ENCODE peak calls at places on chromosomes 12 and 14, in six cellular contexts. One of them, this sample, is unnamed.

GRCh38 chr14:99047436-99048110 is 224.4 kb downstream of the BCL11B start:
- DNase-seq in kidney epithelial cell: no peak
- DNase-seq in choroid plexus epithelial cell: no peak
- DNase-seq in fibroblast of pulmonary artery: no peak
- DNase-seq in nephron progenitor cell: no peak
- DNase-seq in fibroblast of lung: no peak
- DNase-seq in this sample: no peak

GRCh38 chr12:94704452-94704871 is 54.1 kb upstream of the TMCC3 start:
- DNase-seq in fibroblast of lung: peak
- DNase-seq in kidney epithelial cell: peak
- DNase-seq in fibroblast of pulmonary artery: peak
- DNase-seq in nephron progenitor cell: no peak
- DNase-seq in choroid plexus epithelial cell: peak
- DNase-seq in this sample: peak

GRCh38 chr12:42756841-42757661 is 167.5 kb upstream of the PRICKLE1 start:
- DNase-seq in fibroblast of lung: peak
- DNase-seq in fibroblast of pulmonary artery: peak
- DNase-seq in nephron progenitor cell: peak
- DNase-seq in kidney epithelial cell: peak
- DNase-seq in choroid plexus epithelial cell: peak
- DNase-seq in this sample: peak

GRCh38 chr14:72847721-72848120 is 46.2 kb downstream of the DPF3 start:
- DNase-seq in kidney epithelial cell: no peak
- DNase-seq in nephron progenitor cell: no peak
- DNase-seq in choroid plexus epithelial cell: no peak
- DNase-seq in fibroblast of lung: no peak
- DNase-seq in fibroblast of pulmonary artery: no peak
- DNase-seq in this sample: no peak

GRCh38 chr14:54683882-54684794 is 117.2 kb downstream of the SAMD4A start:
- DNase-seq in choroid plexus epithelial cell: peak
- DNase-seq in fibroblast of pulmonary artery: peak
- DNase-seq in nephron progenitor cell: no peak
- DNase-seq in fibroblast of lung: peak
- DNase-seq in kidney epithelial cell: no peak
- DNase-seq in this sample: peak

GRCh38 chr12:113171543-113171942 is 13.7 kb downstream of the DDX54 start:
- DNase-seq in fibroblast of lung: no peak
- DNase-seq in choroid plexus epithelial cell: no peak
- DNase-seq in nephron progenitor cell: no peak
- DNase-seq in kidney epithelial cell: no peak
- DNase-seq in fibroblast of pulmonary artery: no peak
- DNase-seq in this sample: no peak

GRCh38 chr14:63857467-63858030 is 4.7 kb downstream of the SYNE2 start:
- DNase-seq in fibroblast of pulmonary artery: no peak
- DNase-seq in choroid plexus epithelial cell: no peak
- DNase-seq in kidney epithelial cell: no peak
- DNase-seq in nephron progenitor cell: no peak
- DNase-seq in fibroblast of lung: no peak
- DNase-seq in this sample: no peak

GRCh38 chr14:74981833-74982232 is 20.9 kb upstream of the EIF2B2 start:
- DNase-seq in fibroblast of lung: no peak
- DNase-seq in choroid plexus epithelial cell: no peak
- DNase-seq in kidney epithelial cell: no peak
- DNase-seq in nephron progenitor cell: no peak
- DNase-seq in fibroblast of pulmonary artery: no peak
- DNase-seq in this sample: no peak

GRCh38 chr12:76713986-76714385 is 49.9 kb upstream of the ZDHHC17 start:
- DNase-seq in nephron progenitor cell: no peak
- DNase-seq in fibroblast of pulmonary artery: no peak
- DNase-seq in fibroblast of lung: no peak
- DNase-seq in kidney epithelial cell: no peak
- DNase-seq in choroid plexus epithelial cell: no peak
- DNase-seq in this sample: no peak

GRCh38 chr12:78018146-78018910 is 187.6 kb downstream of the NAV3 start:
- DNase-seq in fibroblast of lung: peak
- DNase-seq in choroid plexus epithelial cell: peak
- DNase-seq in kidney epithelial cell: no peak
- DNase-seq in fibroblast of pulmonary artery: peak
- DNase-seq in nephron progenitor cell: no peak
- DNase-seq in this sample: peak

GRCh38 chr14:103129301-103130016 is 6.2 kb downstream of the TNFAIP2 start:
- DNase-seq in fibroblast of pulmonary artery: no peak
- DNase-seq in choroid plexus epithelial cell: no peak
- DNase-seq in kidney epithelial cell: no peak
- DNase-seq in fibroblast of lung: no peak
- DNase-seq in nephron progenitor cell: no peak
- DNase-seq in this sample: no peak

GRCh38 chr12:67377021-67377420 is 107.9 kb downstream of the CAND1 start:
- DNase-seq in fibroblast of pulmonary artery: no peak
- DNase-seq in kidney epithelial cell: no peak
- DNase-seq in choroid plexus epithelial cell: no peak
- DNase-seq in fibroblast of lung: no peak
- DNase-seq in nephron progenitor cell: no peak
- DNase-seq in this sample: no peak

GRCh38 chr12:118190266-118190665 is 54.3 kb downstream of the PEBP1 start:
- DNase-seq in fibroblast of pulmonary artery: peak
- DNase-seq in choroid plexus epithelial cell: peak
- DNase-seq in nephron progenitor cell: no peak
- DNase-seq in fibroblast of lung: peak
- DNase-seq in kidney epithelial cell: no peak
- DNase-seq in this sample: peak

GRCh38 chr12:53345486-53346195 is 9.5 kb upstream of the SP7 start:
- DNase-seq in nephron progenitor cell: peak
- DNase-seq in fibroblast of pulmonary artery: peak
- DNase-seq in kidney epithelial cell: no peak
- DNase-seq in fibroblast of lung: peak
- DNase-seq in choroid plexus epithelial cell: no peak
- DNase-seq in this sample: peak

GRCh38 chr12:58882796-58883195 is 37.5 kb downstream of the LRIG3 start:
- DNase-seq in nephron progenitor cell: no peak
- DNase-seq in fibroblast of pulmonary artery: no peak
- DNase-seq in kidney epithelial cell: no peak
- DNase-seq in fibroblast of lung: no peak
- DNase-seq in choroid plexus epithelial cell: no peak
- DNase-seq in this sample: no peak

GRCh38 chr12:104603545-104603973 is 146.8 kb downstream of the CHST11 start:
- DNase-seq in choroid plexus epithelial cell: no peak
- DNase-seq in kidney epithelial cell: no peak
- DNase-seq in fibroblast of lung: peak
- DNase-seq in nephron progenitor cell: no peak
- DNase-seq in fibroblast of pulmonary artery: no peak
- DNase-seq in this sample: peak

GRCh38 chr12:92133166-92133565 is 12.5 kb downstream of the BTG1 start:
- DNase-seq in choroid plexus epithelial cell: no peak
- DNase-seq in fibroblast of lung: peak
- DNase-seq in kidney epithelial cell: no peak
- DNase-seq in fibroblast of pulmonary artery: peak
- DNase-seq in nephron progenitor cell: no peak
- DNase-seq in this sample: peak

GRCh38 chr12:109539508-109539907 is 33.8 kb downstream of the MMAB start:
- DNase-seq in fibroblast of lung: peak
- DNase-seq in choroid plexus epithelial cell: no peak
- DNase-seq in kidney epithelial cell: no peak
- DNase-seq in fibroblast of pulmonary artery: no peak
- DNase-seq in nephron progenitor cell: no peak
- DNase-seq in this sample: peak

GRCh38 chr14:21066882-21067502 is 3.1 kb upstream of the ARHGEF40 start:
- DNase-seq in kidney epithelial cell: no peak
- DNase-seq in choroid plexus epithelial cell: peak
- DNase-seq in fibroblast of lung: peak
- DNase-seq in nephron progenitor cell: no peak
- DNase-seq in fibroblast of pulmonary artery: no peak
- DNase-seq in this sample: no peak

GRCh38 chr14:79011091-79011919 is 841.1 kb downstream of the NRXN3 start:
- DNase-seq in fibroblast of lung: peak
- DNase-seq in fibroblast of pulmonary artery: peak
- DNase-seq in nephron progenitor cell: peak
- DNase-seq in choroid plexus epithelial cell: peak
- DNase-seq in kidney epithelial cell: no peak
- DNase-seq in this sample: peak

GRCh38 chr12:104372048-104372720 is 68.6 kb downstream of the EID3 start:
- DNase-seq in kidney epithelial cell: no peak
- DNase-seq in choroid plexus epithelial cell: no peak
- DNase-seq in fibroblast of pulmonary artery: no peak
- DNase-seq in fibroblast of lung: no peak
- DNase-seq in nephron progenitor cell: no peak
- DNase-seq in this sample: no peak

GRCh38 chr14:70782361-70782760 is 27.0 kb downstream of the MAP3K9 start:
- DNase-seq in choroid plexus epithelial cell: peak
- DNase-seq in nephron progenitor cell: no peak
- DNase-seq in kidney epithelial cell: peak
- DNase-seq in fibroblast of lung: no peak
- DNase-seq in fibroblast of pulmonary artery: no peak
- DNase-seq in this sample: no peak

DNA sequence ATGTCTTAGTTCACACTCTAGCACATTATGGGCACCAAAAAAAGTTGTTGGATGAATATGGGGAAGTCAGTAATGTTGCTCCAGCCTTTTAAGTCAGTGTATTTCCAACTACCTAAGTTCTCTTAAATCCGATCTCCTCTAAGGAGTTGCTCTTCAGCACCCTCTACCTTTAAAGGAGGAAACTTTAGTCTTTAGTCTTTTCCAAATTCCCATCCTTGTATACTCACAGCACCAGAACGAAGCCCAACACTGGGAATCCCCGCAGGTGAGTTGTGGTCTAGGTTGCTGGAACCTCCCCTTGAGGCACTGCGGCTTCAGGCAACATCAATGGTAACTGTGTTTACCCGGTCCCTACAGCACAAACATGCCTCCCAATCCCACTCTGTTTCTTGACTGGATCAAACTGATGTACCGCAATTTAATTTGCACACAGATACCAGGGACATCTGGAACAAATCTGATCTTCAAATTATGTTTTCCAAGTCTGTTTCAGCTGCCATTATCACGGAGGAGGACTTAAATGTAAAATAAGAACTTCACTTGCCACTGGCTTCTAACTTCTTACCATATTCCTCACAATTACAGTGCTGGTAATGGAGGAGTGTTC is 179.0 kb downstream of the FOXN3 start:
- DNase-seq in kidney epithelial cell: no peak
- DNase-seq in fibroblast of pulmonary artery: peak
- DNase-seq in fibroblast of lung: peak
- DNase-seq in nephron progenitor cell: no peak
- DNase-seq in choroid plexus epithelial cell: peak
- DNase-seq in this sample: no peak
- TF ChIP-seq CTCF in kidney epithelial cell: peak
- TF ChIP-seq CTCF in fibroblast of pulmonary artery: peak
- TF ChIP-seq CTCF in fibroblast of lung: peak
- TF ChIP-seq CTCF in nephron progenitor cell: no peak
- TF ChIP-seq CTCF in choroid plexus epithelial cell: peak
- TF ChIP-seq CTCF in this sample: peak

GRCh38 chr12:14776236-14776959 is 26.9 kb downstream of the WBP11 start:
- DNase-seq in fibroblast of pulmonary artery: peak
- DNase-seq in nephron progenitor cell: no peak
- DNase-seq in kidney epithelial cell: no peak
- DNase-seq in fibroblast of lung: peak
- DNase-seq in choroid plexus epithelial cell: peak
- DNase-seq in this sample: peak
- TF ChIP-seq CTCF in fibroblast of pulmonary artery: peak
- TF ChIP-seq CTCF in nephron progenitor cell: no peak
- TF ChIP-seq CTCF in kidney epithelial cell: peak
- TF ChIP-seq CTCF in fibroblast of lung: no peak
- TF ChIP-seq CTCF in choroid plexus epithelial cell: peak
- TF ChIP-seq CTCF in this sample: peak

DNA sequence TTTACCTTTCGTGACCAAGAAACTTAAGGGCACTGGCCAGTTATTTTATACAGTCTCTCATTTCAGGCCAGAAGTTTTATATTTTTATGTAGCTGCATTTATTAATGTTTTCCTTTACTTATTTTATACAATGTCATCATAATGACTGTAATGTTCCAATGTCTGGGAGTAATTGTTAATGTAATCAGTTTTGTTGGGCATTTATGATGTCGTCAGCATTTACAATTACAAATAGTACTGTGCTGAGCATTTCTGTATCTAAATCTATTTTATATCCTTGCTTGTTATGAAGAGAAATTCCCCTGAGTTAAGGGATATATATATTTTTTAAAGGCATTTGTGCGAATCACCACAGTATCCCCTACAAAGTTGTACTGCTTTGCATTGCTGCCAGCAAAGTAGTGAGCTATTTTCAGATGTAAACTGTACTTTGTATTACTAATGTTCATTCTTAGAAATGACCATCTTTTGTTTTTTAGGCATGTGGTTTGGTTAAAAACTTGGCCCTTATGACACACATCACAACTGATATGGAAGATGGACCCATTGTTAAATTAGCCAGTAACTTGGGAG is 74.4 kb downstream of the POLR3B start:
- DNase-seq in fibroblast of lung: peak
- DNase-seq in fibroblast of pulmonary artery: no peak
- DNase-seq in kidney epithelial cell: no peak
- DNase-seq in nephron progenitor cell: no peak
- DNase-seq in choroid plexus epithelial cell: no peak
- DNase-seq in this sample: peak
- TF ChIP-seq CTCF in fibroblast of lung: no peak
- TF ChIP-seq CTCF in fibroblast of pulmonary artery: no peak
- TF ChIP-seq CTCF in kidney epithelial cell: no peak
- TF ChIP-seq CTCF in nephron progenitor cell: no peak
- TF ChIP-seq CTCF in choroid plexus epithelial cell: no peak
- TF ChIP-seq CTCF in this sample: no peak

GRCh38 chr12:84397279-84397678 is 515.3 kb downstream of the SLC6A15 start:
- DNase-seq in fibroblast of pulmonary artery: peak
- DNase-seq in choroid plexus epithelial cell: peak
- DNase-seq in fibroblast of lung: peak
- DNase-seq in nephron progenitor cell: no peak
- DNase-seq in kidney epithelial cell: no peak
- DNase-seq in this sample: peak
- TF ChIP-seq CTCF in fibroblast of pulmonary artery: no peak
- TF ChIP-seq CTCF in choroid plexus epithelial cell: peak
- TF ChIP-seq CTCF in fibroblast of lung: no peak
- TF ChIP-seq CTCF in nephron progenitor cell: no peak
- TF ChIP-seq CTCF in kidney epithelial cell: peak
- TF ChIP-seq CTCF in this sample: no peak

GRCh38 chr14:47207636-47208035 is 467.8 kb downstream of the MDGA2 start:
- DNase-seq in choroid plexus epithelial cell: peak
- DNase-seq in kidney epithelial cell: no peak
- DNase-seq in fibroblast of lung: no peak
- DNase-seq in nephron progenitor cell: no peak
- DNase-seq in fibroblast of pulmonary artery: no peak
- DNase-seq in this sample: no peak
- TF ChIP-seq CTCF in choroid plexus epithelial cell: peak
- TF ChIP-seq CTCF in kidney epithelial cell: peak
- TF ChIP-seq CTCF in fibroblast of lung: no peak
- TF ChIP-seq CTCF in nephron progenitor cell: no peak
- TF ChIP-seq CTCF in fibroblast of pulmonary artery: no peak
- TF ChIP-seq CTCF in this sample: no peak

GRCh38 chr12:62799126-62799736 is 135.7 kb downstream of the PPM1H start:
- DNase-seq in kidney epithelial cell: no peak
- DNase-seq in fibroblast of pulmonary artery: peak
- DNase-seq in fibroblast of lung: peak
- DNase-seq in nephron progenitor cell: peak
- DNase-seq in choroid plexus epithelial cell: peak
- DNase-seq in this sample: peak
- TF ChIP-seq CTCF in kidney epithelial cell: peak
- TF ChIP-seq CTCF in fibroblast of pulmonary artery: peak
- TF ChIP-seq CTCF in fibroblast of lung: peak
- TF ChIP-seq CTCF in nephron progenitor cell: peak
- TF ChIP-seq CTCF in choroid plexus epithelial cell: peak
- TF ChIP-seq CTCF in this sample: peak